ENCODE peak calls at places on chromosomes 13 and 19, in seven cellular contexts. One of them, this sample, is unnamed.

GRCh38 chr13:44921931-44922758 is 67.1 kb downstream of the NUFIP1 start:
- DNase-seq in BE2C: no peak
- DNase-seq in cardiac fibroblast: peak; percentile 97
- DNase-seq in fibroblast of the aortic adventitia: peak; percentile 97
- DNase-seq in activated CD8-positive, alpha-beta T cell treated with anti-CD3 and anti-CD28 coated beads for 36 hours: no peak
- DNase-seq in epithelial cell of proximal tubule: peak; percentile 94
- DNase-seq in choroid plexus epithelial cell: peak; percentile 98
- DNase-seq in this sample: no peak

GRCh38 chr13:100604909-100605308 is 16.3 kb upstream of the GGACT start:
- DNase-seq in BE2C: no peak
- DNase-seq in cardiac fibroblast: no peak
- DNase-seq in fibroblast of the aortic adventitia: no peak
- DNase-seq in activated CD8-positive, alpha-beta T cell treated with anti-CD3 and anti-CD28 coated beads for 36 hours: no peak
- DNase-seq in epithelial cell of proximal tubule: no peak
- DNase-seq in choroid plexus epithelial cell: no peak
- DNase-seq in this sample: no peak

GRCh38 chr13:90542959-90543358 is 804.5 kb upstream of the MIR17HG start:
- DNase-seq in BE2C: no peak
- DNase-seq in cardiac fibroblast: no peak
- DNase-seq in fibroblast of the aortic adventitia: no peak
- DNase-seq in activated CD8-positive, alpha-beta T cell treated with anti-CD3 and anti-CD28 coated beads for 36 hours: no peak
- DNase-seq in epithelial cell of proximal tubule: no peak
- DNase-seq in choroid plexus epithelial cell: no peak
- DNase-seq in this sample: no peak

GRCh38 chr13:29171244-29171643 is 351.1 kb downstream of the MTUS2 start:
- DNase-seq in BE2C: no peak
- DNase-seq in cardiac fibroblast: no peak
- DNase-seq in fibroblast of the aortic adventitia: no peak
- DNase-seq in activated CD8-positive, alpha-beta T cell treated with anti-CD3 and anti-CD28 coated beads for 36 hours: no peak
- DNase-seq in epithelial cell of proximal tubule: no peak
- DNase-seq in choroid plexus epithelial cell: no peak
- DNase-seq in this sample: no peak

GRCh38 chr19:54041969-54042606 is 21.6 kb downstream of the VSTM1 start:
- DNase-seq in BE2C: no peak
- DNase-seq in cardiac fibroblast: no peak
- DNase-seq in fibroblast of the aortic adventitia: no peak
- DNase-seq in activated CD8-positive, alpha-beta T cell treated with anti-CD3 and anti-CD28 coated beads for 36 hours: no peak
- DNase-seq in epithelial cell of proximal tubule: no peak
- DNase-seq in choroid plexus epithelial cell: no peak
- DNase-seq in this sample: no peak

GRCh38 chr19:18328340-18329034 is 5.6 kb upstream of the LSM4 start:
- DNase-seq in BE2C: peak; percentile 91
- DNase-seq in cardiac fibroblast: peak; percentile 99
- DNase-seq in fibroblast of the aortic adventitia: peak; percentile 99
- DNase-seq in activated CD8-positive, alpha-beta T cell treated with anti-CD3 and anti-CD28 coated beads for 36 hours: peak; percentile 95
- DNase-seq in epithelial cell of proximal tubule: peak; percentile 96
- DNase-seq in choroid plexus epithelial cell: peak; percentile 99
- DNase-seq in this sample: peak; percentile 94

GRCh38 chr13:65914707-65915106 is 1315.4 kb downstream of the PCDH9 start:
- DNase-seq in BE2C: no peak
- DNase-seq in cardiac fibroblast: peak; percentile 72
- DNase-seq in fibroblast of the aortic adventitia: peak; percentile 62
- DNase-seq in activated CD8-positive, alpha-beta T cell treated with anti-CD3 and anti-CD28 coated beads for 36 hours: no peak
- DNase-seq in epithelial cell of proximal tubule: no peak
- DNase-seq in choroid plexus epithelial cell: peak; percentile 76
- DNase-seq in this sample: no peak

GRCh38 chr13:38743499-38743898 is 56.6 kb downstream of the FREM2 start:
- DNase-seq in BE2C: no peak
- DNase-seq in cardiac fibroblast: no peak
- DNase-seq in fibroblast of the aortic adventitia: no peak
- DNase-seq in activated CD8-positive, alpha-beta T cell treated with anti-CD3 and anti-CD28 coated beads for 36 hours: no peak
- DNase-seq in epithelial cell of proximal tubule: no peak
- DNase-seq in choroid plexus epithelial cell: no peak
- DNase-seq in this sample: no peak

GRCh38 chr13:41065098-41065497 is 3.8 kb downstream of the WBP4 start:
- DNase-seq in BE2C: no peak
- DNase-seq in cardiac fibroblast: peak; percentile 80
- DNase-seq in fibroblast of the aortic adventitia: peak; percentile 83
- DNase-seq in activated CD8-positive, alpha-beta T cell treated with anti-CD3 and anti-CD28 coated beads for 36 hours: no peak
- DNase-seq in epithelial cell of proximal tubule: no peak
- DNase-seq in choroid plexus epithelial cell: peak; percentile 91
- DNase-seq in this sample: no peak

GRCh38 chr19:2171349-2172145 is 7.8 kb downstream of the DOT1L start:
- DNase-seq in BE2C: peak; percentile 83
- DNase-seq in cardiac fibroblast: peak; percentile 60
- DNase-seq in fibroblast of the aortic adventitia: peak; percentile 23
- DNase-seq in activated CD8-positive, alpha-beta T cell treated with anti-CD3 and anti-CD28 coated beads for 36 hours: peak; percentile 98
- DNase-seq in epithelial cell of proximal tubule: no peak
- DNase-seq in choroid plexus epithelial cell: peak; percentile 54
- DNase-seq in this sample: no peak

GRCh38 chr19:8324186-8325050 is 3.1 kb downstream of the RPS28 start:
- DNase-seq in BE2C: peak; percentile 34
- DNase-seq in cardiac fibroblast: no peak
- DNase-seq in fibroblast of the aortic adventitia: no peak
- DNase-seq in activated CD8-positive, alpha-beta T cell treated with anti-CD3 and anti-CD28 coated beads for 36 hours: no peak
- DNase-seq in epithelial cell of proximal tubule: no peak
- DNase-seq in choroid plexus epithelial cell: no peak
- DNase-seq in this sample: no peak

GRCh38 chr13:98155475-98156111 is 12.7 kb downstream of the FARP1 start:
- DNase-seq in BE2C: peak; percentile 28
- DNase-seq in cardiac fibroblast: peak; percentile 78
- DNase-seq in fibroblast of the aortic adventitia: peak; percentile 53
- DNase-seq in activated CD8-positive, alpha-beta T cell treated with anti-CD3 and anti-CD28 coated beads for 36 hours: no peak
- DNase-seq in epithelial cell of proximal tubule: no peak
- DNase-seq in choroid plexus epithelial cell: peak; percentile 72
- DNase-seq in this sample: no peak
- TF ChIP-seq CTCF in BE2C: no peak
- TF ChIP-seq CTCF in cardiac fibroblast: no peak
- TF ChIP-seq CTCF in fibroblast of the aortic adventitia: no peak
- TF ChIP-seq CTCF in activated CD8-positive, alpha-beta T cell treated with anti-CD3 and anti-CD28 coated beads for 36 hours: no peak
- TF ChIP-seq CTCF in epithelial cell of proximal tubule: no peak
- TF ChIP-seq CTCF in choroid plexus epithelial cell: no peak
- TF ChIP-seq CTCF in this sample: no peak

DNA sequence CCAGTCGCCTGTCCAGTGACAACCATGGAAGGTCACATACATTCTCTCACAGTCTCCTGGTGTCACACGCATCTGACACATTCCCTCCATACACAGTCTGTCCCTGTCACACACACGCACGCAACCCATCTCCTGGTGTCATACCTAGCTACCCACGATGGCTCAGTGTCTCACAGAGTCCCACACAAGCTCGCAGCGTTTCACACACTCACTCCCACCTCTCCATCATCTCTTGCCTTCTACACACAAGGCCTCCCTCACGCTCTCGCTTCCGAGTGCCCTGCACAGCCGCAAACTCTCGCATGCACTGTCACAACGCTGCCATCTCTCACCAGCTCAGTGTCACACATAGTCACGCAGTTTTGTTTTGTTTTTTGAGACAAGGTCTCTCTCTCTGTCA is 1.2 kb upstream of the GNG8 start:
- DNase-seq in BE2C: no peak
- DNase-seq in cardiac fibroblast: no peak
- DNase-seq in fibroblast of the aortic adventitia: no peak
- DNase-seq in activated CD8-positive, alpha-beta T cell treated with anti-CD3 and anti-CD28 coated beads for 36 hours: peak; percentile 52
- DNase-seq in epithelial cell of proximal tubule: no peak
- DNase-seq in choroid plexus epithelial cell: no peak
- DNase-seq in this sample: no peak
- TF ChIP-seq CTCF in BE2C: no peak
- TF ChIP-seq CTCF in cardiac fibroblast: no peak
- TF ChIP-seq CTCF in fibroblast of the aortic adventitia: no peak
- TF ChIP-seq CTCF in activated CD8-positive, alpha-beta T cell treated with anti-CD3 and anti-CD28 coated beads for 36 hours: no peak
- TF ChIP-seq CTCF in epithelial cell of proximal tubule: no peak
- TF ChIP-seq CTCF in choroid plexus epithelial cell: no peak
- TF ChIP-seq CTCF in this sample: no peak

GRCh38 chr13:78587395-78587794 is 16.0 kb downstream of the POU4F1 start:
- DNase-seq in BE2C: no peak
- DNase-seq in cardiac fibroblast: no peak
- DNase-seq in fibroblast of the aortic adventitia: no peak
- DNase-seq in activated CD8-positive, alpha-beta T cell treated with anti-CD3 and anti-CD28 coated beads for 36 hours: no peak
- DNase-seq in epithelial cell of proximal tubule: no peak
- DNase-seq in choroid plexus epithelial cell: no peak
- DNase-seq in this sample: no peak

GRCh38 chr13:78589206-78589605 is 14.1 kb downstream of the POU4F1 start:
- DNase-seq in BE2C: no peak
- DNase-seq in cardiac fibroblast: no peak
- DNase-seq in fibroblast of the aortic adventitia: peak; percentile 22
- DNase-seq in activated CD8-positive, alpha-beta T cell treated with anti-CD3 and anti-CD28 coated beads for 36 hours: no peak
- DNase-seq in epithelial cell of proximal tubule: no peak
- DNase-seq in choroid plexus epithelial cell: no peak
- DNase-seq in this sample: no peak

GRCh38 chr13:78586706-78587105 is 16.6 kb downstream of the POU4F1 start:
- DNase-seq in BE2C: peak; percentile 51
- DNase-seq in cardiac fibroblast: no peak
- DNase-seq in fibroblast of the aortic adventitia: no peak
- DNase-seq in activated CD8-positive, alpha-beta T cell treated with anti-CD3 and anti-CD28 coated beads for 36 hours: no peak
- DNase-seq in epithelial cell of proximal tubule: no peak
- DNase-seq in choroid plexus epithelial cell: no peak
- DNase-seq in this sample: no peak
- TF ChIP-seq CTCF in BE2C: peak; percentile 69
- TF ChIP-seq CTCF in cardiac fibroblast: peak; percentile 23
- TF ChIP-seq CTCF in fibroblast of the aortic adventitia: peak; percentile 12
- TF ChIP-seq CTCF in activated CD8-positive, alpha-beta T cell treated with anti-CD3 and anti-CD28 coated beads for 36 hours: no peak
- TF ChIP-seq CTCF in epithelial cell of proximal tubule: peak; percentile 38
- TF ChIP-seq CTCF in choroid plexus epithelial cell: peak; percentile 28
- TF ChIP-seq CTCF in this sample: peak; percentile 34

GRCh38 chr13:23570931-23571330 is 719 bp downstream of the TNFRSF19 start:
- DNase-seq in BE2C: no peak
- DNase-seq in cardiac fibroblast: no peak
- DNase-seq in fibroblast of the aortic adventitia: no peak
- DNase-seq in activated CD8-positive, alpha-beta T cell treated with anti-CD3 and anti-CD28 coated beads for 36 hours: no peak
- DNase-seq in epithelial cell of proximal tubule: no peak
- DNase-seq in choroid plexus epithelial cell: peak; percentile 63
- DNase-seq in this sample: no peak

GRCh38 chr13:23575632-23576031 is 5.4 kb downstream of the TNFRSF19 start:
- DNase-seq in BE2C: no peak
- DNase-seq in cardiac fibroblast: no peak
- DNase-seq in fibroblast of the aortic adventitia: no peak
- DNase-seq in activated CD8-positive, alpha-beta T cell treated with anti-CD3 and anti-CD28 coated beads for 36 hours: no peak
- DNase-seq in epithelial cell of proximal tubule: no peak
- DNase-seq in choroid plexus epithelial cell: no peak
- DNase-seq in this sample: no peak

GRCh38 chr13:23572836-23573235 is 2.6 kb downstream of the TNFRSF19 start:
- DNase-seq in BE2C: no peak
- DNase-seq in cardiac fibroblast: no peak
- DNase-seq in fibroblast of the aortic adventitia: no peak
- DNase-seq in activated CD8-positive, alpha-beta T cell treated with anti-CD3 and anti-CD28 coated beads for 36 hours: no peak
- DNase-seq in epithelial cell of proximal tubule: no peak
- DNase-seq in choroid plexus epithelial cell: no peak
- DNase-seq in this sample: no peak

GRCh38 chr13:23570099-23570926 is at the start of gene TNFRSF19:
- DNase-seq in BE2C: peak; percentile 90
- DNase-seq in cardiac fibroblast: peak; percentile 77
- DNase-seq in fibroblast of the aortic adventitia: peak; percentile 75
- DNase-seq in activated CD8-positive, alpha-beta T cell treated with anti-CD3 and anti-CD28 coated beads for 36 hours: no peak
- DNase-seq in epithelial cell of proximal tubule: no peak
- DNase-seq in choroid plexus epithelial cell: peak; percentile 76
- DNase-seq in this sample: no peak

GRCh38 chr13:23574421-23574820 is 4.2 kb downstream of the TNFRSF19 start:
- DNase-seq in BE2C: no peak
- DNase-seq in cardiac fibroblast: no peak
- DNase-seq in fibroblast of the aortic adventitia: no peak
- DNase-seq in activated CD8-positive, alpha-beta T cell treated with anti-CD3 and anti-CD28 coated beads for 36 hours: no peak
- DNase-seq in epithelial cell of proximal tubule: no peak
- DNase-seq in choroid plexus epithelial cell: no peak
- DNase-seq in this sample: no peak
- TF ChIP-seq CTCF in BE2C: no peak
- TF ChIP-seq CTCF in cardiac fibroblast: no peak
- TF ChIP-seq CTCF in fibroblast of the aortic adventitia: no peak
- TF ChIP-seq CTCF in activated CD8-positive, alpha-beta T cell treated with anti-CD3 and anti-CD28 coated beads for 36 hours: no peak
- TF ChIP-seq CTCF in epithelial cell of proximal tubule: no peak
- TF ChIP-seq CTCF in choroid plexus epithelial cell: no peak
- TF ChIP-seq CTCF in this sample: no peak

GRCh38 chr19:58304748-58305064 is 471 bp upstream of the ERVK3-1 start:
- DNase-seq in BE2C: no peak
- DNase-seq in cardiac fibroblast: no peak
- DNase-seq in fibroblast of the aortic adventitia: no peak
- DNase-seq in activated CD8-positive, alpha-beta T cell treated with anti-CD3 and anti-CD28 coated beads for 36 hours: no peak
- DNase-seq in epithelial cell of proximal tubule: no peak
- DNase-seq in choroid plexus epithelial cell: no peak
- DNase-seq in this sample: no peak

GRCh38 chr19:58307736-58308135 is 2.6 kb downstream of the ERVK3-1 start:
- DNase-seq in BE2C: no peak
- DNase-seq in cardiac fibroblast: no peak
- DNase-seq in fibroblast of the aortic adventitia: no peak
- DNase-seq in activated CD8-positive, alpha-beta T cell treated with anti-CD3 and anti-CD28 coated beads for 36 hours: no peak
- DNase-seq in epithelial cell of proximal tubule: no peak
- DNase-seq in choroid plexus epithelial cell: no peak
- DNase-seq in this sample: no peak

GRCh38 chr19:58305932-58306323 is 751 bp downstream of the ERVK3-1 start:
- DNase-seq in BE2C: no peak
- DNase-seq in cardiac fibroblast: peak; percentile 16
- DNase-seq in fibroblast of the aortic adventitia: no peak
- DNase-seq in activated CD8-positive, alpha-beta T cell treated with anti-CD3 and anti-CD28 coated beads for 36 hours: peak; percentile 12
- DNase-seq in epithelial cell of proximal tubule: no peak
- DNase-seq in choroid plexus epithelial cell: peak; percentile 27
- DNase-seq in this sample: no peak

GRCh38 chr19:58304255-58304654 is 922 bp upstream of the ERVK3-1 start:
- DNase-seq in BE2C: no peak
- DNase-seq in cardiac fibroblast: no peak
- DNase-seq in fibroblast of the aortic adventitia: no peak
- DNase-seq in activated CD8-positive, alpha-beta T cell treated with anti-CD3 and anti-CD28 coated beads for 36 hours: no peak
- DNase-seq in epithelial cell of proximal tubule: no peak
- DNase-seq in choroid plexus epithelial cell: no peak
- DNase-seq in this sample: no peak

GRCh38 chr19:58305065-58305931 is at the start of gene ERVK3-1:
- DNase-seq in BE2C: peak; percentile 96
- DNase-seq in cardiac fibroblast: peak; percentile 99
- DNase-seq in fibroblast of the aortic adventitia: peak; percentile 97
- DNase-seq in activated CD8-positive, alpha-beta T cell treated with anti-CD3 and anti-CD28 coated beads for 36 hours: peak; percentile 97
- DNase-seq in epithelial cell of proximal tubule: peak; percentile 72
- DNase-seq in choroid plexus epithelial cell: peak; percentile 99
- DNase-seq in this sample: peak; percentile 57
- TF ChIP-seq CTCF in BE2C: no peak
- TF ChIP-seq CTCF in cardiac fibroblast: no peak
- TF ChIP-seq CTCF in fibroblast of the aortic adventitia: peak; percentile 11
- TF ChIP-seq CTCF in activated CD8-positive, alpha-beta T cell treated with anti-CD3 and anti-CD28 coated beads for 36 hours: no peak
- TF ChIP-seq CTCF in epithelial cell of proximal tubule: no peak
- TF ChIP-seq CTCF in choroid plexus epithelial cell: no peak
- TF ChIP-seq CTCF in this sample: no peak

GRCh38 chr19:42140125-42140754 is 8.0 kb upstream of the POU2F2 start:
- DNase-seq in BE2C: no peak
- DNase-seq in cardiac fibroblast: peak; percentile 82
- DNase-seq in fibroblast of the aortic adventitia: peak; percentile 70
- DNase-seq in activated CD8-positive, alpha-beta T cell treated with anti-CD3 and anti-CD28 coated beads for 36 hours: peak; percentile 59
- DNase-seq in epithelial cell of proximal tubule: no peak
- DNase-seq in choroid plexus epithelial cell: peak; percentile 83
- DNase-seq in this sample: no peak
- TF ChIP-seq CTCF in BE2C: no peak
- TF ChIP-seq CTCF in cardiac fibroblast: peak; percentile 2
- TF ChIP-seq CTCF in fibroblast of the aortic adventitia: no peak
- TF ChIP-seq CTCF in activated CD8-positive, alpha-beta T cell treated with anti-CD3 and anti-CD28 coated beads for 36 hours: no peak
- TF ChIP-seq CTCF in epithelial cell of proximal tubule: no peak
- TF ChIP-seq CTCF in choroid plexus epithelial cell: peak; percentile 22
- TF ChIP-seq CTCF in this sample: no peak

This sample was measured in D721Med.